ENCODE peak calls at places on chromosomes 1 and 21, in ten cellular contexts. One of them, this sample, is unnamed.

GRCh38 chr1:47771766-47772165 is 225.4 kb downstream of the TRABD2B start:
- DNase-seq in neural progenitor cell: no peak
- DNase-seq in MM.1S: no peak
- DNase-seq in fibroblast of lung: no peak
- DNase-seq in heart left ventricle: peak; percentile 13
- DNase-seq in uterus: no peak
- DNase-seq in IMR-90: no peak
- DNase-seq in right cardiac atrium: no peak
- DNase-seq in hepatocyte: no peak
- DNase-seq in lung: no peak
- DNase-seq in this sample: no peak

GRCh38 chr1:10295471-10296085 is 85.2 kb downstream of the KIF1B start:
- DNase-seq in neural progenitor cell: peak; percentile 34
- DNase-seq in MM.1S: no peak
- DNase-seq in fibroblast of lung: no peak
- DNase-seq in heart left ventricle: no peak
- DNase-seq in uterus: no peak
- DNase-seq in IMR-90: no peak
- DNase-seq in right cardiac atrium: no peak
- DNase-seq in hepatocyte: no peak
- DNase-seq in lung: no peak
- DNase-seq in this sample: no peak

GRCh38 chr1:210746024-210746423 is 387.9 kb downstream of the KCNH1 start:
- DNase-seq in neural progenitor cell: no peak
- DNase-seq in MM.1S: no peak
- DNase-seq in fibroblast of lung: no peak
- DNase-seq in heart left ventricle: no peak
- DNase-seq in uterus: no peak
- DNase-seq in IMR-90: no peak
- DNase-seq in right cardiac atrium: no peak
- DNase-seq in hepatocyte: peak; percentile 7
- DNase-seq in lung: no peak
- DNase-seq in this sample: no peak

GRCh38 chr1:16905112-16905855 is 9.5 kb downstream of the RNU1-2 start:
- DNase-seq in neural progenitor cell: peak; percentile 76
- DNase-seq in MM.1S: peak; percentile 85
- DNase-seq in fibroblast of lung: peak; percentile 96
- DNase-seq in heart left ventricle: no peak
- DNase-seq in uterus: no peak
- DNase-seq in IMR-90: peak; percentile 96
- DNase-seq in right cardiac atrium: no peak
- DNase-seq in hepatocyte: peak; percentile 55
- DNase-seq in lung: no peak
- DNase-seq in this sample: peak; percentile 56

GRCh38 chr1:193325042-193325441 is 138.6 kb upstream of the B3GALT2 start:
- DNase-seq in neural progenitor cell: no peak
- DNase-seq in MM.1S: no peak
- DNase-seq in fibroblast of lung: no peak
- DNase-seq in heart left ventricle: no peak
- DNase-seq in uterus: no peak
- DNase-seq in IMR-90: no peak
- DNase-seq in right cardiac atrium: no peak
- DNase-seq in hepatocyte: no peak
- DNase-seq in lung: no peak
- DNase-seq in this sample: no peak

GRCh38 chr21:44085491-44086321 is 21.5 kb upstream of the PWP2 start:
- DNase-seq in neural progenitor cell: no peak
- DNase-seq in MM.1S: no peak
- DNase-seq in fibroblast of lung: no peak
- DNase-seq in heart left ventricle: no peak
- DNase-seq in uterus: no peak
- DNase-seq in IMR-90: no peak
- DNase-seq in right cardiac atrium: no peak
- DNase-seq in hepatocyte: no peak
- DNase-seq in lung: no peak
- DNase-seq in this sample: no peak

GRCh38 chr1:67683736-67684525 is 1.1 kb upstream of the GADD45A start:
- DNase-seq in neural progenitor cell: no peak
- DNase-seq in MM.1S: no peak
- DNase-seq in fibroblast of lung: peak; percentile 30
- DNase-seq in heart left ventricle: no peak
- DNase-seq in uterus: no peak
- DNase-seq in IMR-90: peak; percentile 79
- DNase-seq in right cardiac atrium: no peak
- DNase-seq in hepatocyte: no peak
- DNase-seq in lung: no peak
- DNase-seq in this sample: peak; percentile 23

GRCh38 chr1:15799928-15800835 is 7.3 kb downstream of the UQCRHL start:
- DNase-seq in neural progenitor cell: peak; percentile 44
- DNase-seq in MM.1S: no peak
- DNase-seq in fibroblast of lung: peak; percentile 42
- DNase-seq in heart left ventricle: no peak
- DNase-seq in uterus: peak; percentile 46
- DNase-seq in IMR-90: peak; percentile 31
- DNase-seq in right cardiac atrium: peak; percentile 67
- DNase-seq in hepatocyte: peak; percentile 91
- DNase-seq in lung: peak; percentile 74
- DNase-seq in this sample: no peak

GRCh38 chr1:116902027-116902426 is 7.7 kb upstream of the PTGFRN start:
- DNase-seq in neural progenitor cell: no peak
- DNase-seq in MM.1S: no peak
- DNase-seq in fibroblast of lung: no peak
- DNase-seq in heart left ventricle: no peak
- DNase-seq in uterus: no peak
- DNase-seq in IMR-90: no peak
- DNase-seq in right cardiac atrium: no peak
- DNase-seq in hepatocyte: no peak
- DNase-seq in lung: no peak
- DNase-seq in this sample: no peak

GRCh38 chr1:199688133-199688676 is 339.3 kb upstream of the NR5A2 start:
- DNase-seq in neural progenitor cell: peak; percentile 59
- DNase-seq in MM.1S: no peak
- DNase-seq in fibroblast of lung: no peak
- DNase-seq in heart left ventricle: no peak
- DNase-seq in uterus: no peak
- DNase-seq in IMR-90: no peak
- DNase-seq in right cardiac atrium: no peak
- DNase-seq in hepatocyte: no peak
- DNase-seq in lung: no peak
- DNase-seq in this sample: no peak

DNA sequence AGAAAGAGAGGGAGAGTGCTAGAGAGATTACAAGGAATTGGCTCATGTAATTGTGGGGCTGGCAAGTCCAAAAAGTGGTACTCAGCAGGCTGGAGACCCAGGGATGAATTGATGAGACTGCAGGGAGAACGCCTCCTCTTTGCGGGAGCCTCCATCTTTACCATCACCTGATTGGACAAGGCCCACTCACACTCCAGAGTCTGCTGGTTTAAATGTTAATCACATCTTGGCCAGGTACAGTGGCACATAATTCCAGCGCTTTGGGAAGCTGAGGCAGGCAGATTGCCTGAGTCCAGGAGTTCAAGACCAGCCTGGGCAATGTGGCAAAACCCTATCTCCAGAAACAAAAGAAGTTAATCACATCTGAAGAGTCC is 121.8 kb upstream of the C1orf174 start:
- DNase-seq in neural progenitor cell: no peak
- DNase-seq in MM.1S: no peak
- DNase-seq in fibroblast of lung: no peak
- DNase-seq in heart left ventricle: no peak
- DNase-seq in uterus: no peak
- DNase-seq in IMR-90: no peak
- DNase-seq in right cardiac atrium: no peak
- DNase-seq in hepatocyte: no peak
- DNase-seq in lung: no peak
- DNase-seq in this sample: no peak
- H3K9me3 ChIP-seq in neural progenitor cell: no peaks in the 10 kb centered on the region
- H3K9me3 ChIP-seq in MM.1S: no peaks in the 10 kb centered on the region
- H3K9me3 ChIP-seq in fibroblast of lung: no peaks in the 10 kb centered on the region
- H3K9me3 ChIP-seq in heart left ventricle: no peaks in the 10 kb centered on the region
- H3K9me3 ChIP-seq in uterus: no peaks in the 10 kb centered on the region
- H3K9me3 ChIP-seq in IMR-90: peaks cover 57% of the 10 kb centered on the region
- H3K9me3 ChIP-seq in right cardiac atrium: no peaks in the 10 kb centered on the region
- H3K9me3 ChIP-seq in hepatocyte: no peaks in the 10 kb centered on the region
- H3K9me3 ChIP-seq in lung: peaks cover 7% of the 10 kb centered on the region
- H3K9me3 ChIP-seq in this sample: no peaks in the 10 kb centered on the region

GRCh38 chr1:89311757-89312156 is 39.1 kb upstream of the GBP5 start:
- DNase-seq in neural progenitor cell: no peak
- DNase-seq in MM.1S: no peak
- DNase-seq in fibroblast of lung: no peak
- DNase-seq in heart left ventricle: peak; percentile 26
- DNase-seq in uterus: no peak
- DNase-seq in IMR-90: no peak
- DNase-seq in right cardiac atrium: no peak
- DNase-seq in hepatocyte: no peak
- DNase-seq in lung: no peak
- DNase-seq in this sample: no peak

GRCh38 chr1:89310976-89311375 is 38.3 kb upstream of the GBP5 start:
- DNase-seq in neural progenitor cell: no peak
- DNase-seq in MM.1S: no peak
- DNase-seq in fibroblast of lung: no peak
- DNase-seq in heart left ventricle: no peak
- DNase-seq in uterus: no peak
- DNase-seq in IMR-90: no peak
- DNase-seq in right cardiac atrium: no peak
- DNase-seq in hepatocyte: no peak
- DNase-seq in lung: no peak
- DNase-seq in this sample: no peak

GRCh38 chr1:89310505-89310904 is 37.8 kb upstream of the GBP5 start:
- DNase-seq in neural progenitor cell: no peak
- DNase-seq in MM.1S: peak; percentile 66
- DNase-seq in fibroblast of lung: peak; percentile 21
- DNase-seq in heart left ventricle: no peak
- DNase-seq in uterus: no peak
- DNase-seq in IMR-90: peak; percentile 5
- DNase-seq in right cardiac atrium: no peak
- DNase-seq in hepatocyte: no peak
- DNase-seq in lung: no peak
- DNase-seq in this sample: peak; percentile 77

GRCh38 chr1:89312572-89312971 is 39.9 kb upstream of the GBP5 start:
- DNase-seq in neural progenitor cell: no peak
- DNase-seq in MM.1S: no peak
- DNase-seq in fibroblast of lung: no peak
- DNase-seq in heart left ventricle: no peak
- DNase-seq in uterus: no peak
- DNase-seq in IMR-90: no peak
- DNase-seq in right cardiac atrium: no peak
- DNase-seq in hepatocyte: no peak
- DNase-seq in lung: no peak
- DNase-seq in this sample: no peak

GRCh38 chr1:89309828-89310227 is 37.2 kb upstream of the GBP5 start:
- DNase-seq in neural progenitor cell: no peak
- DNase-seq in MM.1S: no peak
- DNase-seq in fibroblast of lung: no peak
- DNase-seq in heart left ventricle: no peak
- DNase-seq in uterus: no peak
- DNase-seq in IMR-90: no peak
- DNase-seq in right cardiac atrium: no peak
- DNase-seq in hepatocyte: no peak
- DNase-seq in lung: no peak
- DNase-seq in this sample: peak; percentile 16
- H3K27ac ChIP-seq in neural progenitor cell: no peak overlapping the region
- H3K27ac ChIP-seq in MM.1S: peak overlapping the region; percentile 38
- H3K27ac ChIP-seq in fibroblast of lung: no peak overlapping the region
- H3K27ac ChIP-seq in heart left ventricle: peak overlapping the region; percentile 70
- H3K27ac ChIP-seq in uterus: no peak overlapping the region
- H3K27ac ChIP-seq in IMR-90: no peak overlapping the region
- H3K27ac ChIP-seq in right cardiac atrium: no peak overlapping the region
- H3K27ac ChIP-seq in hepatocyte: no peak overlapping the region
- H3K27ac ChIP-seq in lung: no peak overlapping the region
- H3K27ac ChIP-seq in this sample: peak overlapping the region; percentile 34

DNA sequence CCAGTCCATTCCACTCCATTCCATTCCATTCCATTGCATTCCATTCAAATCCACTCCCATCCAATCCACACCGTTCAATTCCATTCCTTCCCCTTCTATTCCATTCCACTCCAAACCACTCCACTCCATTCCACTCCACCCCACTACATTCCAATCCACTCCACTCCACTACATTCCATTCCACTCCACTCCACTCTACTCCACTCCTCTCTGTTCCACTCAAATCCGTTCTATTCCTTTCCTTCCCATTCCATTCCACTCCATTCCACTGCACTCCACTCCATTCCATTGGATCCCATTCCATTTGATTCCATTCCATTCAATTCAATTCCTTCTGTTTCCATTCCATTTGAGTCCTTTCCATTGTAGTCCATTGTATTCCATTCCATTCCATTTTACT is 2568.3 kb upstream of the TPTE start:
- DNase-seq in neural progenitor cell: no peak
- DNase-seq in MM.1S: no peak
- DNase-seq in fibroblast of lung: no peak
- DNase-seq in heart left ventricle: no peak
- DNase-seq in uterus: no peak
- DNase-seq in IMR-90: no peak
- DNase-seq in right cardiac atrium: no peak
- DNase-seq in hepatocyte: no peak
- DNase-seq in lung: no peak
- DNase-seq in this sample: no peak
- H3K9me3 ChIP-seq in neural progenitor cell: peaks cover 93% of the 10 kb centered on the region
- H3K9me3 ChIP-seq in MM.1S: no peaks in the 10 kb centered on the region
- H3K9me3 ChIP-seq in fibroblast of lung: peaks cover 30% of the 10 kb centered on the region
- H3K9me3 ChIP-seq in heart left ventricle: peaks cover 70% of the 10 kb centered on the region
- H3K9me3 ChIP-seq in uterus: no peaks in the 10 kb centered on the region
- H3K9me3 ChIP-seq in IMR-90: peaks cover 76% of the 10 kb centered on the region
- H3K9me3 ChIP-seq in right cardiac atrium: peaks cover 21% of the 10 kb centered on the region
- H3K9me3 ChIP-seq in hepatocyte: peaks cover 82% of the 10 kb centered on the region
- H3K9me3 ChIP-seq in lung: peaks cover 55% of the 10 kb centered on the region
- H3K9me3 ChIP-seq in this sample: peaks cover 94% of the 10 kb centered on the region

GRCh38 chr1:64881281-64881680 is 85.1 kb downstream of the JAK1 start:
- DNase-seq in neural progenitor cell: no peak
- DNase-seq in MM.1S: no peak
- DNase-seq in fibroblast of lung: no peak
- DNase-seq in heart left ventricle: no peak
- DNase-seq in uterus: no peak
- DNase-seq in IMR-90: peak; percentile 79
- DNase-seq in right cardiac atrium: no peak
- DNase-seq in hepatocyte: no peak
- DNase-seq in lung: no peak
- DNase-seq in this sample: no peak
- H3K27ac ChIP-seq in neural progenitor cell: no peak overlapping the region
- H3K27ac ChIP-seq in MM.1S: no peak overlapping the region
- H3K27ac ChIP-seq in fibroblast of lung: no peak overlapping the region
- H3K27ac ChIP-seq in heart left ventricle: no peak overlapping the region
- H3K27ac ChIP-seq in uterus: no peak overlapping the region
- H3K27ac ChIP-seq in IMR-90: no peak overlapping the region
- H3K27ac ChIP-seq in right cardiac atrium: no peak overlapping the region
- H3K27ac ChIP-seq in hepatocyte: no peak overlapping the region
- H3K27ac ChIP-seq in lung: no peak overlapping the region
- H3K27ac ChIP-seq in this sample: no peak overlapping the region

This sample was measured in CD4-positive, CD25-positive, alpha-beta regulatory T cell.